ENCODE peak calls at places on chromosomes 2 and 18, in five cellular contexts. R is posterior cingulate gyrus; I is stimulated activated CD8-positive, alpha-beta memory T cell treated with anti-CD3 and anti-CD28 coated beads, Interleukin-12 subunit alpha, Interleukin-12 subunit beta, amount 100 ng/mL, for 4 hours; X is mammary epithelial cell; E is activated naive CD4-positive, alpha-beta T cell treated with anti-CD3 and anti-CD28 coated beads, Interleukin-2, amount 10 ng/mL, durations not matched to agents 7 days and 5 days. M is an unnamed sample.

GRCh38 chr2:230130668-230131364 is 62.1 kb upstream of the SLC16A14 start:
- DNase-seq in R (no peak), I (no peak), X (no peak), E (no peak), M (no peak)

GRCh38 chr2:100248044-100248330 is 74.3 kb downstream of the LONRF2 start:
- DNase-seq in R (no peak), I (no peak), X (no peak), E (no peak), M (no peak)

GRCh38 chr2:199663157-199663556 is 187.8 kb downstream of the FTCDNL1 start:
- DNase-seq in R (no peak), I (no peak), X (no peak), E (no peak), M (no peak)

GRCh38 chr2:13106302-13106701 is 389.6 kb downstream of the TRIB2 start:
- DNase-seq in R (no peak), I (no peak), X (no peak), E (no peak), M (no peak)

GRCh38 chr2:12448846-12449480 is 267.8 kb upstream of the TRIB2 start:
- DNase-seq in R (no peak), I (no peak), X (peak; percentile 53), E (no peak), M (no peak)

GRCh38 chr2:17853799-17854198 is 24.7 kb upstream of the KCNS3 start:
- DNase-seq in R (no peak), I (no peak), X (no peak), E (no peak), M (no peak)

GRCh38 chr18:76658627-76659026 is 163.6 kb upstream of the ZNF516 start:
- DNase-seq in R (no peak), I (no peak), X (no peak), E (no peak), M (peak; percentile 67)

GRCh38 chr18:7232218-7232617 is 1.3 kb downstream of the LRRC30 start:
- DNase-seq in R (no peak), I (no peak), X (no peak), E (no peak), M (no peak)

GRCh38 chr18:58096658-58097057 is 52.6 kb downstream of the NEDD4L start:
- DNase-seq in R (no peak), I (no peak), X (no peak), E (no peak), M (no peak)

GRCh38 chr2:221981918-221982317 is 316.9 kb downstream of the PAX3 start:
- DNase-seq in R (no peak), I (no peak), X (no peak), E (no peak), M (no peak)

GRCh38 chr2:83273322-83273721 is 1185.8 kb downstream of the SUCLG1 start:
- DNase-seq in R (no peak), I (no peak), X (no peak), E (no peak), M (no peak)

GRCh38 chr2:36452279-36452678 is 96.7 kb downstream of the CRIM1 start:
- DNase-seq in R (no peak), I (no peak), X (no peak), E (no peak), M (no peak)

GRCh38 chr2:74843371-74844298 is 9.7 kb downstream of the HK2 start:
- DNase-seq in R (no peak), I (no peak), X (peak; percentile 81), E (peak; percentile 64), M (peak; percentile 30)

GRCh38 chr2:219542931-219543595 is 546 bp downstream of the CHPF start:
- DNase-seq in R (no peak), I (no peak), X (peak; percentile 71), E (no peak), M (no peak)

GRCh38 chr2:19408592-19408991 is 50.2 kb upstream of the OSR1 start:
- DNase-seq in R (no peak), I (no peak), X (peak; percentile 14), E (no peak), M (no peak)

GRCh38 chr2:112957511-112957910 is 20.3 kb upstream of the IL36G start:
- DNase-seq in R (no peak), I (no peak), X (no peak), E (no peak), M (no peak)

GRCh38 chr2:18623782-18624181 is 34.4 kb upstream of the NT5C1B start:
- DNase-seq in R (no peak), I (no peak), X (peak; percentile 84), E (no peak), M (no peak)

GRCh38 chr2:25983735-25984134 is 1.4 kb upstream of the KIF3C start:
- DNase-seq in R (no peak), I (no peak), X (no peak), E (no peak), M (no peak)

GRCh38 chr18:44803019-44803650 is 122.4 kb downstream of the SETBP1 start:
- DNase-seq in R (no peak), I (no peak), X (no peak), E (no peak), M (no peak)

GRCh38 chr2:150255528-150255927 is 231.9 kb downstream of the RND3 start:
- DNase-seq in R (no peak), I (no peak), X (peak; percentile 17), E (no peak), M (no peak)

GRCh38 chr2:188193230-188193629 is 98.4 kb upstream of the GULP1 start:
- DNase-seq in R (no peak), I (no peak), X (peak; percentile 82), E (no peak), M (no peak)

GRCh38 chr2:241965931-241966412 is 96.4 kb downstream of the RTP5 start:
- DNase-seq in R (no peak), I (peak; percentile 56), X (no peak), E (peak; percentile 54), M (peak; percentile 93)

GRCh38 chr2:46073540-46074018 is 223.6 kb upstream of the EPAS1 start:
- DNase-seq in R (no peak), I (no peak), X (peak; percentile 89), E (no peak), M (no peak)

GRCh38 chr2:218029366-218030360 is 26.9 kb upstream of the TNS1 start:
- DNase-seq in R (no peak), I (no peak), X (no peak), E (no peak), M (no peak)

GRCh38 chr2:65435625-65436168 is 3.3 kb upstream of the SPRED2 start:
- DNase-seq in R (peak; percentile 85), I (peak; percentile 12), X (peak; percentile 79), E (peak; percentile 63), M (peak; percentile 80)

GRCh38 chr2:173924285-173924684 is 40.9 kb downstream of the SP3 start:
- DNase-seq in R (no peak), I (no peak), X (no peak), E (no peak), M (no peak)

GRCh38 chr2:174617120-174617519 is 19.5 kb upstream of the WIPF1 start:
- DNase-seq in R (no peak), I (no peak), X (no peak), E (no peak), M (no peak)

GRCh38 chr2:10599921-10600320 is 89.9 kb downstream of the NOL10 start:
- DNase-seq in R (no peak), I (no peak), X (no peak), E (no peak), M (no peak)

GRCh38 chr2:70941701-70942100 is 6.0 kb downstream of the ATP6V1B1 start:
- DNase-seq in R (no peak), I (no peak), X (no peak), E (peak; percentile 10), M (no peak)

GRCh38 chr2:182920631-182921056 is 54.2 kb upstream of the FRZB start:
- DNase-seq in R (no peak), I (no peak), X (no peak), E (no peak), M (no peak)

M was measured in DND-41.